ENCODE peak calls at places on chromosome 16, in seven cellular contexts. W is T-helper 1 cell; F is NCI-H146; Y is ascending aorta; U is NCI-H1105 treated with DMSO at 0.1 percent for 48 hours; A is activated CD8-positive, alpha-beta T cell treated with anti-CD3 and anti-CD28 coated beads, Interleukin-2, amount 10 ng/mL, durations not matched to agents 7 days and 5 days; T is heart left ventricle. G is an unnamed sample.

GRCh38 chr16:85402910-85403692 is 210.0 kb upstream of the GSE1 start:
- DNase-seq in W (no peak), F (peak; percentile 12), Y (no peak), U (no peak), A (no peak), T (peak; percentile 76), G (no peak)

GRCh38 chr16:72083778-72084404 is 9.5 kb downstream of the TXNL4B start:
- DNase-seq in W (no peak), F (no peak), Y (no peak), U (no peak), A (no peak), T (no peak), G (no peak)

GRCh38 chr16:85916141-85916890 is 17.4 kb downstream of the IRF8 start:
- DNase-seq in W (no peak), F (no peak), Y (no peak), U (no peak), A (no peak), T (peak; percentile 55), G (no peak)

GRCh38 chr16:61862221-61862620 is 174.0 kb downstream of the CDH8 start:
- DNase-seq in W (no peak), F (no peak), Y (no peak), U (no peak), A (no peak), T (no peak), G (no peak)

GRCh38 chr16:69626256-69626655 is 60.5 kb downstream of the NFAT5 start:
- DNase-seq in W (no peak), F (no peak), Y (no peak), U (no peak), A (no peak), T (no peak), G (no peak)

GRCh38 chr16:2701713-2702437 is 18.1 kb downstream of the PRSS27 start:
- DNase-seq in W (no peak), F (no peak), Y (no peak), U (no peak), A (no peak), T (no peak), G (no peak)

GRCh38 chr16:4972938-4973587 is 14.9 kb downstream of the SEC14L5 start:
- DNase-seq in W (peak; percentile 79), F (no peak), Y (no peak), U (no peak), A (no peak), T (no peak), G (no peak)

GRCh38 chr16:1941924-1942809 is 832 bp downstream of the MSRB1 start:
- DNase-seq in W (peak; percentile 27), F (no peak), Y (no peak), U (no peak), A (no peak), T (no peak), G (no peak)

GRCh38 chr16:56609463-56609921 is 1.1 kb downstream of the MT2A start:
- DNase-seq in W (peak; percentile 83), F (peak; percentile 19), Y (peak; percentile 86), U (peak; percentile 70), A (peak; percentile 86), T (peak; percentile 83), G (peak; percentile 44)

GRCh38 chr16:84839956-84840355 is 20.2 kb downstream of the CRISPLD2 start:
- DNase-seq in W (no peak), F (no peak), Y (no peak), U (no peak), A (no peak), T (no peak), G (no peak)

GRCh38 chr16:25271421-25271820 is 13.8 kb upstream of the ZKSCAN2 start:
- DNase-seq in W (no peak), F (no peak), Y (no peak), U (no peak), A (no peak), T (no peak), G (no peak)

GRCh38 chr16:14304891-14305459 is 233.9 kb downstream of the MRTFB start:
- DNase-seq in W (no peak), F (no peak), Y (no peak), U (no peak), A (no peak), T (no peak), G (no peak)

GRCh38 chr16:53159781-53160436 is 105.1 kb downstream of the CHD9 start:
- DNase-seq in W (peak; percentile 36), F (peak; percentile 41), Y (no peak), U (peak; percentile 71), A (peak; percentile 48), T (no peak), G (no peak)

GRCh38 chr16:80924372-80924978 is 82.2 kb downstream of the CMC2 start:
- DNase-seq in W (peak; percentile 30), F (peak; percentile 54), Y (no peak), U (no peak), A (peak; percentile 56), T (no peak), G (peak; percentile 4)

GRCh38 chr16:72552675-72553074 is 380.7 kb upstream of the PMFBP1 start:
- DNase-seq in W (no peak), F (no peak), Y (no peak), U (no peak), A (no peak), T (no peak), G (no peak)

GRCh38 chr16:84065536-84066132 is 23.0 kb upstream of the SLC38A8 start:
- DNase-seq in W (peak; percentile 16), F (peak; percentile 34), Y (no peak), U (peak; percentile 44), A (peak; percentile 59), T (no peak), G (no peak)

G was measured in activated effector memory CD4-positive, alpha-beta T cell treated with Interleukin-2 at 50 U/mL for 16 hours.